ENCODE peak calls at places on chromosome 1, in seven cellular contexts. X, M, Z, C, Y, L and E are unnamed samples.
A peak's percentile ranks its signal among the peaks of the same experiment; 100 is the strongest.

GRCh38 chr1:7621334-7622219 is 149.5 kb upstream of the VAMP3 start:
- DNase-seq in X (no peak), M (no peak), Z (peak; percentile 21), C (peak; percentile 18), Y (peak; percentile 91), L (no peak), E (no peak)

GRCh38 chr1:58739851-58740466 is 40.1 kb upstream of the MYSM1 start:
- DNase-seq in X (no peak), M (peak; percentile 71), Z (no peak), C (peak; percentile 79), Y (no peak), L (no peak), E (peak; percentile 18)

GRCh38 chr1:197781998-197782718 is 6.9 kb upstream of the DENND1B start:
- DNase-seq in X (no peak), M (peak; percentile 75), Z (no peak), C (peak; percentile 16), Y (no peak), L (no peak), E (no peak)

GRCh38 chr1:15950302-15950701 is 25.6 kb downstream of the ZBTB17 start:
- DNase-seq in X (no peak), M (no peak), Z (no peak), C (no peak), Y (no peak), L (no peak), E (no peak)

GRCh38 chr1:53112271-53112774 is 30.1 kb downstream of the SLC1A7 start:
- DNase-seq in X (no peak), M (peak; percentile 87), Z (no peak), C (peak; percentile 87), Y (no peak), L (no peak), E (no peak)

GRCh38 chr1:17611991-17612390 is 72.5 kb downstream of the ARHGEF10L start:
- DNase-seq in X (no peak), M (peak; percentile 77), Z (no peak), C (no peak), Y (no peak), L (no peak), E (no peak)

GRCh38 chr1:154749078-154749760 is 120.9 kb downstream of the KCNN3 start:
- DNase-seq in X (no peak), M (peak; percentile 23), Z (no peak), C (peak; percentile 69), Y (no peak), L (no peak), E (no peak)

GRCh38 chr1:201531551-201532425 is 7.1 kb upstream of the NAV1 start:
- DNase-seq in X (no peak), M (no peak), Z (no peak), C (no peak), Y (no peak), L (no peak), E (no peak)

GRCh38 chr1:248862695-248863010 is 3.8 kb upstream of the ZNF692 start:
- DNase-seq in X (no peak), M (no peak), Z (no peak), C (no peak), Y (no peak), L (no peak), E (no peak)

GRCh38 chr1:147567594-147568381 is 26.5 kb downstream of the BCL9 start:
- DNase-seq in X (peak; percentile 31), M (no peak), Z (no peak), C (no peak), Y (no peak), L (no peak), E (peak; percentile 35)

GRCh38 chr1:36836196-36836883 is 198.0 kb downstream of the GRIK3 start:
- DNase-seq in X (no peak), M (no peak), Z (peak; percentile 45), C (no peak), Y (peak; percentile 46), L (no peak), E (no peak)

GRCh38 chr1:235018161-235018560 is 110.5 kb downstream of the TOMM20 start:
- DNase-seq in X (peak; percentile 87), M (peak; percentile 98), Z (no peak), C (peak; percentile 96), Y (no peak), L (peak; percentile 45), E (no peak)

GRCh38 chr1:204574856-204575145 is 58.6 kb downstream of the MDM4 start:
- DNase-seq in X (no peak), M (peak; percentile 16), Z (no peak), C (no peak), Y (no peak), L (no peak), E (no peak)

GRCh38 chr1:46171872-46172271 is 3.0 kb upstream of the TSPAN1 start:
- DNase-seq in X (peak; percentile 98), M (no peak), Z (no peak), C (no peak), Y (peak; percentile 94), L (no peak), E (no peak)

GRCh38 chr1:85554630-85555327 is 25.8 kb upstream of the CCN1 start:
- DNase-seq in X (no peak), M (peak; percentile 70), Z (no peak), C (peak; percentile 66), Y (no peak), L (no peak), E (no peak)

GRCh38 chr1:29689372-29690030 is 453.2 kb downstream of the PTPRU start:
- DNase-seq in X (no peak), M (no peak), Z (no peak), C (no peak), Y (peak; percentile 54), L (no peak), E (no peak)

GRCh38 chr1:29687601-29688244 is 451.4 kb downstream of the PTPRU start:
- DNase-seq in X (no peak), M (peak; percentile 27), Z (no peak), C (peak; percentile 27), Y (no peak), L (no peak), E (no peak)

GRCh38 chr1:29690156-29690555 is 453.8 kb downstream of the PTPRU start:
- DNase-seq in X (no peak), M (no peak), Z (no peak), C (no peak), Y (peak; percentile 49), L (no peak), E (no peak)

GRCh38 chr1:29687166-29687565 is 450.8 kb downstream of the PTPRU start:
- DNase-seq in X (no peak), M (no peak), Z (no peak), C (peak; percentile 55), Y (no peak), L (no peak), E (no peak)

GRCh38 chr1:29688477-29689365 is 452.4 kb downstream of the PTPRU start:
- DNase-seq in X (no peak), M (peak; percentile 88), Z (no peak), C (peak; percentile 72), Y (peak; percentile 30), L (no peak), E (no peak)
- H3K4me3 ChIP-seq in X (no peak overlapping the region), M (no peak overlapping the region), Z (no peak overlapping the region), C (no peak overlapping the region), Y (no peak overlapping the region), L (no peak overlapping the region), E (no peak overlapping the region)

DNA sequence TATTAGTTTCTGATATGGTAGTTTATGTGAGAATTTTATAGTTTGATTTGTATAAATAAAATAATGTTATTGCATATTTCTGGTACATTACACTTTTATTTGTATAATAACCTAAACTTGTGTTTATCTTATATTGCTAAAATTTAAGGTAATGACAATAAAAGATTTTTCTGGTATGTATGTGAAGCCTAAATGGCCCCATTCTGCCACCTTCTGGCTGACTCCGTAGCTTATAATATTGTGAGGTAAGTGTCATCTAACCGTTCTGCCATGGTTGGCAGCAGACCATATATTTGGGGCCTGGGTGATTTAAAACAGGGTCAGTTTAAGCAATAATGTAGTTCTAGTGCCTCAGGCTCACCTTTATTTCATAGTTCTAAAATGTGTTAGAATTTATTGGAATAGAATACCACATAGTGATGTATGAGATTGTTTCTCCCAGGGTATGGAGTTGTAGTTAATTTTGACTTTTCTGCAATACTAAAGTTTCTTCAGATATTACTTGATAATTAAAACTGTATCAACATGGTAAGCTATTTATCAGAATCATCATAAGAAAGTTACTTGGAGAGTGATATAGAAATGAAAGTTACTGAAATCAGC is 21.2 kb upstream of the PRKACB start:
- DNase-seq in X (peak; percentile 28), M (peak; percentile 58), Z (peak; percentile 69), C (peak; percentile 71), Y (no peak), L (peak; percentile 65), E (no peak)
- H3K4me1 ChIP-seq in X (no peaks in the 10 kb centered on the region), M (peaks cover 3% of the 10 kb centered on the region), Z (no peaks in the 10 kb centered on the region), C (peaks cover 15% of the 10 kb centered on the region), Y (no peaks in the 10 kb centered on the region), L (no peaks in the 10 kb centered on the region), E (no peaks in the 10 kb centered on the region)

GRCh38 chr1:179952181-179952580 is 2.4 kb upstream of the CEP350 start:
- DNase-seq in X (no peak), M (no peak), Z (no peak), C (no peak), Y (no peak), L (no peak), E (no peak)
- H3K4me3 ChIP-seq in X (no peak overlapping the region), M (no peak overlapping the region), Z (no peak overlapping the region), C (no peak overlapping the region), Y (no peak overlapping the region), L (no peak overlapping the region), E (no peak overlapping the region)

GRCh38 chr1:41663671-41664400 is 179.4 kb upstream of the EDN2 start:
- DNase-seq in X (no peak), M (peak; percentile 46), Z (no peak), C (no peak), Y (peak; percentile 60), L (no peak), E (no peak)

GRCh38 chr1:41668967-41669366 is 184.5 kb upstream of the EDN2 start:
- DNase-seq in X (no peak), M (no peak), Z (no peak), C (no peak), Y (peak; percentile 37), L (no peak), E (no peak)

GRCh38 chr1:41664861-41665640 is 180.6 kb upstream of the EDN2 start:
- DNase-seq in X (peak; percentile 83), M (peak; percentile 81), Z (no peak), C (peak; percentile 85), Y (peak; percentile 59), L (no peak), E (no peak)

GRCh38 chr1:41665962-41666917 is 181.8 kb upstream of the EDN2 start:
- DNase-seq in X (no peak), M (no peak), Z (no peak), C (no peak), Y (peak; percentile 67), L (no peak), E (no peak)

GRCh38 chr1:41666991-41667631 is 182.6 kb upstream of the EDN2 start:
- DNase-seq in X (no peak), M (peak; percentile 28), Z (peak; percentile 61), C (no peak), Y (peak; percentile 69), L (no peak), E (no peak)
- H3K4me1 ChIP-seq in X (peaks cover 89% of the 10 kb centered on the region), M (peaks cover 39% of the 10 kb centered on the region), Z (peaks cover 59% of the 10 kb centered on the region), C (no peaks in the 10 kb centered on the region), Y (peaks cover 4% of the 10 kb centered on the region), L (peaks cover 7% of the 10 kb centered on the region), E (no peaks in the 10 kb centered on the region)